ENCODE peak calls at places on chromosomes 13 and 19, in ten cellular contexts. I, B, K, N, Q, S, V, W, C and O are unnamed samples. For H3K4me1, the result is how much of the 10 kb centered on the place peaks cover.

GRCh38 chr19:39413269-39413902 is 917 bp downstream of the PLEKHG2 start:
- DNase-seq in I (no peak), B (peak), K (peak), N (peak), Q (peak), S (peak), V (peak), W (peak), C (no peak), O (peak)

GRCh38 chr13:109874921-109875454 is 88.6 kb upstream of the IRS2 start:
- DNase-seq in I (no peak), B (no peak), K (no peak), N (no peak), Q (no peak), S (no peak), V (no peak), W (peak), C (no peak), O (no peak)

GRCh38 chr13:113098163-113098732 is 7.3 kb upstream of the F7 start:
- DNase-seq in I (no peak), B (no peak), K (no peak), N (no peak), Q (no peak), S (no peak), V (no peak), W (no peak), C (no peak), O (no peak)

GRCh38 chr19:289651-290538 is 1.3 kb downstream of the PLPP2 start:
- DNase-seq in I (peak), B (no peak), K (no peak), N (no peak), Q (peak), S (peak), V (no peak), W (peak), C (peak), O (peak)

GRCh38 chr13:94192576-94192975 is 286.9 kb downstream of the DCT start:
- DNase-seq in I (no peak), B (peak), K (peak), N (peak), Q (no peak), S (no peak), V (peak), W (no peak), C (peak), O (no peak)

GRCh38 chr19:40803857-40804782 is 5.1 kb downstream of the EGLN2 start:
- DNase-seq in I (peak), B (peak), K (no peak), N (no peak), Q (peak), S (peak), V (no peak), W (peak), C (no peak), O (no peak)

GRCh38 chr13:30861836-30862467 is 44.1 kb upstream of the MEDAG start:
- DNase-seq in I (no peak), B (no peak), K (no peak), N (no peak), Q (no peak), S (no peak), V (no peak), W (no peak), C (no peak), O (no peak)

GRCh38 chr19:28920269-28921066 is 292.5 kb downstream of the UQCRFS1 start:
- DNase-seq in I (no peak), B (no peak), K (peak), N (peak), Q (no peak), S (no peak), V (no peak), W (no peak), C (peak), O (no peak)

GRCh38 chr13:45339867-45340266 is 1.1 kb downstream of the TPT1 start:
- DNase-seq in I (no peak), B (no peak), K (no peak), N (no peak), Q (no peak), S (no peak), V (no peak), W (no peak), C (no peak), O (no peak)
- H3K4me1 ChIP-seq in I (half or more), B (half or more), K (under half), N (under half), Q (half or more), S (under half), V (under half), W (half or more), C (under half), O (under half)

GRCh38 chr19:31506102-31506501 is 156.9 kb upstream of the TSHZ3 start:
- DNase-seq in I (no peak), B (no peak), K (no peak), N (no peak), Q (no peak), S (no peak), V (no peak), W (no peak), C (no peak), O (no peak)
- H3K4me1 ChIP-seq in I (under half), B (under half), K (under half), N (under half), Q (under half), S (under half), V (under half), W (under half), C (under half), O (under half)

GRCh38 chr13:105278797-105279425 is 1256.6 kb downstream of the EFNB2 start:
- DNase-seq in I (no peak), B (no peak), K (peak), N (no peak), Q (no peak), S (no peak), V (peak), W (no peak), C (peak), O (no peak)

GRCh38 chr13:105272660-105273631 is 1262.5 kb downstream of the EFNB2 start:
- DNase-seq in I (no peak), B (no peak), K (peak), N (no peak), Q (no peak), S (no peak), V (no peak), W (no peak), C (no peak), O (no peak)

GRCh38 chr13:105276571-105276970 is 1258.9 kb downstream of the EFNB2 start:
- DNase-seq in I (no peak), B (no peak), K (no peak), N (no peak), Q (no peak), S (no peak), V (peak), W (no peak), C (no peak), O (no peak)

GRCh38 chr13:105273665-105274222 is 1261.7 kb downstream of the EFNB2 start:
- DNase-seq in I (no peak), B (no peak), K (no peak), N (no peak), Q (no peak), S (no peak), V (no peak), W (no peak), C (no peak), O (no peak)
- H3K4me1 ChIP-seq in I (under half), B (under half), K (under half), N (under half), Q (under half), S (under half), V (under half), W (under half), C (under half), O (under half)

GRCh38 chr19:18741124-18741493 is 50.0 kb downstream of the COMP start:
- DNase-seq in I (no peak), B (no peak), K (no peak), N (no peak), Q (no peak), S (no peak), V (no peak), W (no peak), C (no peak), O (no peak)

GRCh38 chr19:18743281-18743825 is 47.8 kb downstream of the COMP start:
- DNase-seq in I (no peak), B (peak), K (peak), N (no peak), Q (peak), S (peak), V (peak), W (no peak), C (no peak), O (no peak)

GRCh38 chr19:18742838-18743237 is 48.3 kb downstream of the COMP start:
- DNase-seq in I (no peak), B (no peak), K (no peak), N (no peak), Q (no peak), S (peak), V (no peak), W (no peak), C (no peak), O (no peak)

GRCh38 chr19:18742324-18742723 is 48.8 kb downstream of the COMP start:
- DNase-seq in I (no peak), B (no peak), K (peak), N (no peak), Q (no peak), S (no peak), V (no peak), W (no peak), C (no peak), O (no peak)

GRCh38 chr19:18741566-18742121 is 49.5 kb downstream of the COMP start:
- DNase-seq in I (no peak), B (peak), K (no peak), N (no peak), Q (peak), S (peak), V (no peak), W (peak), C (no peak), O (no peak)
- H3K4me1 ChIP-seq in I (under half), B (under half), K (under half), N (under half), Q (under half), S (under half), V (half or more), W (under half), C (under half), O (under half)

GRCh38 chr19:54141356-54141755 is 3.8 kb downstream of the CNOT3 start:
- DNase-seq in I (no peak), B (no peak), K (no peak), N (no peak), Q (no peak), S (no peak), V (no peak), W (no peak), C (no peak), O (no peak)
- H3K4me1 ChIP-seq in I (under half), B (under half), K (under half), N (under half), Q (under half), S (under half), V (under half), W (under half), C (under half), O (under half)

DNA sequence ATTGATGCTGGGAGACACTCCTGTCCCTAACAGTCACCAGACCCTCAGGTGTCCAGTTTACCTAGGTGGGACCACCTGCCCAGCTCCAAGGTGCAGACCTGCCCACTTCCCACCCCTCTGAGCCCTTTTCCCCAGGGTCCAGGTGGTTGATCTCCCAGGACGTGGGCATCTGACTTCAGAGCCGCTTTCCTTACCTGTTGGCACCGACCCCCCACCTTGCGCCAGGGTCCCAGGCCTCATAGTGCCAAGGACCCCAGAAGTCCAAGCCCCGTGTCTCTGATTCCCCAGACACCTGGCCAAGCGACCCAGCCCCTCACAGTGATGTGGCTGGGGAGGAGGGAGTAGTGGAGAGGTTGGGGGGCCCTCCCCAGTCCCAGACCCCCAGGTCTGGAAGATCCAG is 9.6 kb upstream of the BBC3 start:
- DNase-seq in I (no peak), B (no peak), K (no peak), N (no peak), Q (no peak), S (no peak), V (no peak), W (no peak), C (no peak), O (no peak)
- H3K4me1 ChIP-seq in I (under half), B (under half), K (under half), N (under half), Q (under half), S (under half), V (under half), W (under half), C (under half), O (under half)

GRCh38 chr19:16444273-16444597 is 27.5 kb downstream of the EPS15L1 start:
- DNase-seq in I (no peak), B (no peak), K (no peak), N (no peak), Q (no peak), S (no peak), V (no peak), W (no peak), C (no peak), O (no peak)
- H3K4me1 ChIP-seq in I (under half), B (half or more), K (under half), N (under half), Q (under half), S (under half), V (under half), W (under half), C (under half), O (under half)

DNA sequence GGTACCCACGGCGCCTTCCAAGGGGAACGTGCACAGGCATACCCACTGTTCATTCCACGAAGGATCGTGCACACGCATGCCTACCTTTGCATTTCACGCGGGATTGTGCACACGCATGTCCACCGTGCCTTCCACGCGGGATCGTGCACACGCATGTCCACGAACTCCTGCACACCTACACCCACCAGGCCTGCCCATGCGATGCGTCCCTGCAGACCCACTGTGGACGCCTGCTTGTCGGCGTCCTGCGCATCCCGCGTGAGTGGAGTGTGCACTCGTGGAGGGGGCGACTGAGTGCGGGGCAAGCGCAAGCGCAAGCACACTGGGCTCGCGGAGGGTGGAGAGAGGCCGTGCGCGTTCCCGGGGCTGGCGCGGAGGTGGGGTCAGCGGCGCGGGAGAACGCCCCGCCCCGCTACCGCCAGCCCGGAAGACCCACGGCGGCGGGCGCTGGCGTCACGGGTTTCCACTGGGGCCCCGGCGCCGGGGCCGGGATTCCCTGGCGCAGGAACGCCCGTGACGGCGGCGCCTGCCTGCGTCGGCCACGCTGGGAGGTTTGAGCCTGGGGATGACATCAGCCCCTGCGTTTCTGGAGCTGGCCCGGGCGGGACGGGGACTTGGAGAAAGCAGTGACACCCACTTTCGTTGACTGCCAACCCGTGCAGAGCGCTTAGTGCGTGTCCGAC is 18.7 kb downstream of the GADD45B start:
- DNase-seq in I (peak), B (peak), K (peak), N (peak), Q (peak), S (peak), V (peak), W (peak), C (no peak), O (peak)
- H3K4me1 ChIP-seq in I (under half), B (under half), K (under half), N (under half), Q (under half), S (under half), V (under half), W (under half), C (under half), O (half or more)

DNA sequence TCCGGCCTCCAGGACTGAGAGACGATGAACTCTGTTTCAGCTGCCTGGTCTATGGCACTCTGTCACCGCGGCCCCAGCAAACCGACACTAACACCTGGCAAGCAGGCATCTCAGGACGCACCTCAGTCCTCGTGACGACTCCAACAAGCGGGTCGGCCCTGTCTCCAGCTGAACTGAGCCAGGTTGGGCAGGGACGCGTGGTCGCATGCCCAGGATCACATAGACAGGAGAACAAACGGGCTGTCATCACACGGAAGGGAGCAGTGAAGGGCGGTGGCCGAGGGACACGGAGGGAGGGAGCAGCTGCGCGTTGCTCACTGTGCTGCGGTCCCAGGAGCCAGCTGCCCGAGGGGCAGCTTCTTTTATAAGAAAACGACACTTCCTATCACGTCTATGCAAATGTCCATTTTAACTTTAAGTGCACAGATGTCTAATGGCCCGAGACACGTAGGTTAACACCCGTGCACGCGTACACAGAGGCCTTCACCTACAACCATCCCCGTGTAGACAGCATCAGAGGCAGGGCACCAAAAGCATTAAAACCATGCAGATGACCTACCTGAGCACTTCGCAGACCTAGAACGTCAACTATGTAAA is 8.9 kb downstream of the SGTA start:
- DNase-seq in I (no peak), B (peak), K (no peak), N (no peak), Q (no peak), S (no peak), V (peak), W (no peak), C (no peak), O (no peak)
- H3K4me1 ChIP-seq in I (under half), B (half or more), K (under half), N (under half), Q (under half), S (under half), V (under half), W (under half), C (under half), O (under half)